ENCODE peak calls at places on chromosomes 7 and 10, in ten cellular contexts. G is SHP77, C is colonic mucosa, N is LoVo, L is T follicular helper cell, B is mucosa of gallbladder, E is foreskin keratinocyte, Y is iris pigment epithelial cell, H is left kidney, S is nucleus accumbens. O is an unnamed sample.

GRCh38 chr7:16744518-16745250 is 8.9 kb upstream of the TSPAN13 start:
- DNase-seq in G (no peak), C (no peak), N (no peak), L (no peak), B (no peak), E (no peak), Y (no peak), H (no peak), S (no peak), O (no peak)

GRCh38 chr10:99676435-99676834 is 17.1 kb downstream of the ENTPD7 start:
- DNase-seq in G (no peak), C (no peak), N (no peak), L (no peak), B (no peak), E (no peak), Y (peak), H (no peak), S (peak), O (no peak)

GRCh38 chr7:47080816-47081215 is 501.1 kb downstream of the TNS3 start:
- DNase-seq in G (no peak), C (no peak), N (no peak), L (no peak), B (no peak), E (no peak), Y (peak), H (peak), S (no peak), O (no peak)

GRCh38 chr7:36280840-36281812 is 108.5 kb upstream of the ANLN start:
- DNase-seq in G (no peak), C (peak), N (peak), L (no peak), B (peak), E (peak), Y (peak), H (peak), S (peak), O (no peak)

GRCh38 chr10:8043569-8044306 is 10.8 kb upstream of the GATA3 start:
- DNase-seq in G (no peak), C (no peak), N (no peak), L (no peak), B (no peak), E (no peak), Y (no peak), H (peak), S (no peak), O (no peak)

GRCh38 chr10:78875932-78876331 is 192.8 kb upstream of the ZMIZ1 start:
- DNase-seq in G (no peak), C (no peak), N (no peak), L (no peak), B (peak), E (no peak), Y (no peak), H (no peak), S (no peak), O (no peak)

GRCh38 chr10:5606864-5607263 is 59.5 kb downstream of the ASB13 start:
- DNase-seq in G (no peak), C (no peak), N (no peak), L (no peak), B (no peak), E (no peak), Y (no peak), H (no peak), S (no peak), O (no peak)

GRCh38 chr10:50512214-50512595 is 111.6 kb downstream of the SGMS1 start:
- DNase-seq in G (no peak), C (no peak), N (no peak), L (no peak), B (no peak), E (no peak), Y (peak), H (no peak), S (no peak), O (no peak)

GRCh38 chr10:90604636-90605035 is 253.2 kb downstream of the HTR7 start:
- DNase-seq in G (no peak), C (no peak), N (no peak), L (no peak), B (no peak), E (no peak), Y (no peak), H (peak), S (no peak), O (no peak)

GRCh38 chr7:14021069-14021468 is 31.6 kb upstream of the ETV1 start:
- DNase-seq in G (no peak), C (no peak), N (peak), L (no peak), B (no peak), E (peak), Y (peak), H (no peak), S (no peak), O (no peak)

GRCh38 chr7:45881759-45882464 is 6.4 kb upstream of the IGFBP1 start:
- DNase-seq in G (no peak), C (no peak), N (peak), L (no peak), B (no peak), E (peak), Y (peak), H (no peak), S (no peak), O (no peak)

GRCh38 chr10:102344067-102344466 is 51.4 kb upstream of the NFKB2 start:
- DNase-seq in G (no peak), C (no peak), N (no peak), L (no peak), B (no peak), E (peak), Y (peak), H (no peak), S (no peak), O (no peak)

GRCh38 chr7:51290702-51291290 is 25.8 kb downstream of the COBL start:
- DNase-seq in G (no peak), C (peak), N (no peak), L (no peak), B (no peak), E (no peak), Y (no peak), H (peak), S (no peak), O (no peak)

GRCh38 chr10:47183726-47184084 is 116.3 kb upstream of the GDF10 start:
- DNase-seq in G (no peak), C (no peak), N (no peak), L (no peak), B (no peak), E (peak), Y (no peak), H (no peak), S (no peak), O (no peak)

GRCh38 chr7:136677456-136678365 is 190.7 kb upstream of the CHRM2 start:
- DNase-seq in G (no peak), C (no peak), N (no peak), L (no peak), B (no peak), E (peak), Y (peak), H (no peak), S (no peak), O (no peak)

GRCh38 chr7:4604456-4604940 is 77.6 kb upstream of the FOXK1 start:
- DNase-seq in G (no peak), C (no peak), N (no peak), L (no peak), B (no peak), E (no peak), Y (no peak), H (no peak), S (no peak), O (no peak)

GRCh38 chr7:90560730-90561129 is 35.4 kb upstream of the CDK14 start:
- DNase-seq in G (no peak), C (no peak), N (no peak), L (no peak), B (no peak), E (no peak), Y (peak), H (no peak), S (no peak), O (no peak)

GRCh38 chr10:70253878-70254765 is 20.9 kb upstream of the PPA1 start:
- DNase-seq in G (no peak), C (no peak), N (no peak), L (no peak), B (no peak), E (peak), Y (no peak), H (no peak), S (no peak), O (no peak)